ENCODE peak calls at places on chromosomes 6 and 20, in seven cellular contexts. I is NB4; O is HAP-1; D is HFF-Myc; F is body of pancreas; J is CD8-positive, alpha-beta memory T cell; B is fibroblast of lung. M is an unnamed sample.

GRCh38 chr6:34792605-34793500 is 970 bp downstream of the BLTP3A start:
- DNase-seq in I (peak), O (peak), D (no peak), F (peak), J (no peak), B (peak), M (no peak)

GRCh38 chr6:19879663-19880062 is 42.5 kb downstream of the ID4 start:
- DNase-seq in I (no peak), O (no peak), D (no peak), F (no peak), J (no peak), B (no peak), M (no peak)

GRCh38 chr6:81023007-81023582 is 729.4 kb downstream of the TENT5A start:
- DNase-seq in I (peak), O (no peak), D (peak), F (no peak), J (no peak), B (peak), M (peak)

GRCh38 chr6:15370730-15371129 is 124.9 kb downstream of the JARID2 start:
- DNase-seq in I (no peak), O (no peak), D (no peak), F (no peak), J (no peak), B (no peak), M (no peak)

GRCh38 chr6:74892091-74892490 is 313.8 kb downstream of the COL12A1 start:
- DNase-seq in I (no peak), O (no peak), D (no peak), F (no peak), J (no peak), B (no peak), M (no peak)

GRCh38 chr6:169269180-169270076 is 15.8 kb upstream of the THBS2 start:
- DNase-seq in I (peak), O (no peak), D (no peak), F (no peak), J (no peak), B (peak), M (no peak)

GRCh38 chr6:17737704-17738252 is 31.1 kb upstream of the NUP153 start:
- DNase-seq in I (no peak), O (no peak), D (no peak), F (no peak), J (no peak), B (no peak), M (no peak)

GRCh38 chr6:25381077-25381476 is 101.9 kb downstream of the CARMIL1 start:
- DNase-seq in I (no peak), O (no peak), D (no peak), F (no peak), J (no peak), B (no peak), M (no peak)

GRCh38 chr6:119902681-119903080 is 553.1 kb upstream of the MAN1A1 start:
- DNase-seq in I (no peak), O (no peak), D (no peak), F (no peak), J (no peak), B (no peak), M (no peak)

GRCh38 chr20:56859751-56860366 is 230.8 kb downstream of the TFAP2C start:
- DNase-seq in I (peak), O (no peak), D (no peak), F (no peak), J (no peak), B (no peak), M (peak)

GRCh38 chr6:135182993-135183531 is 2.0 kb downstream of the MYB start:
- DNase-seq in I (peak), O (peak), D (no peak), F (no peak), J (peak), B (no peak), M (no peak)

GRCh38 chr6:159983641-159984080 is 14.8 kb downstream of the IGF2R start:
- DNase-seq in I (peak), O (no peak), D (no peak), F (no peak), J (no peak), B (peak), M (no peak)

GRCh38 chr6:118580585-118581419 is 32.7 kb downstream of the PLN start:
- DNase-seq in I (peak), O (peak), D (peak), F (peak), J (no peak), B (peak), M (peak)

GRCh38 chr6:132797975-132798819 is at the start of gene SLC18B1:
- DNase-seq in I (peak), O (no peak), D (no peak), F (peak), J (peak), B (peak), M (no peak)

GRCh38 chr6:29626948-29627761 is 5.8 kb downstream of the GABBR1 start:
- DNase-seq in I (no peak), O (no peak), D (no peak), F (no peak), J (no peak), B (no peak), M (no peak)

GRCh38 chr6:148561629-148562028 is 185.2 kb upstream of the UST start:
- DNase-seq in I (no peak), O (no peak), D (no peak), F (no peak), J (no peak), B (no peak), M (no peak)

GRCh38 chr6:131117866-131118265 is 17.4 kb upstream of the AKAP7 start:
- DNase-seq in I (peak), O (no peak), D (no peak), F (no peak), J (no peak), B (no peak), M (no peak)

GRCh38 chr6:169048806-169049205 is 204.8 kb downstream of the THBS2 start:
- DNase-seq in I (peak), O (no peak), D (no peak), F (no peak), J (no peak), B (no peak), M (no peak)

GRCh38 chr6:18835976-18836375 is 448.8 kb downstream of the RNF144B start:
- DNase-seq in I (no peak), O (no peak), D (no peak), F (no peak), J (no peak), B (no peak), M (no peak)

GRCh38 chr6:119541132-119541905 is 191.8 kb upstream of the MAN1A1 start:
- DNase-seq in I (no peak), O (peak), D (peak), F (no peak), J (no peak), B (peak), M (no peak)

GRCh38 chr20:41181567-41181966 is 44.2 kb downstream of the PLCG1 start:
- DNase-seq in I (no peak), O (no peak), D (no peak), F (no peak), J (no peak), B (no peak), M (no peak)

GRCh38 chr20:63830821-63831593 is at the start of gene ZBTB46:
- DNase-seq in I (peak), O (peak), D (no peak), F (peak), J (no peak), B (peak), M (no peak)

GRCh38 chr6:160667854-160668481 is 3.9 kb upstream of the LPA start:
- DNase-seq in I (peak), O (peak), D (no peak), F (peak), J (no peak), B (no peak), M (peak)

GRCh38 chr6:109381007-109381746 is 1.1 kb downstream of the CD164 start:
- DNase-seq in I (peak), O (peak), D (no peak), F (no peak), J (no peak), B (peak), M (no peak)

GRCh38 chr6:129102741-129103140 is 219.8 kb downstream of the LAMA2 start:
- DNase-seq in I (no peak), O (no peak), D (no peak), F (peak), J (no peak), B (peak), M (no peak)

GRCh38 chr6:148231572-148231971 is 111.1 kb upstream of the SASH1 start:
- DNase-seq in I (no peak), O (no peak), D (no peak), F (no peak), J (no peak), B (peak), M (no peak)

GRCh38 chr6:55913213-55914195 is 38.1 kb upstream of the BMP5 start:
- DNase-seq in I (peak), O (no peak), D (no peak), F (no peak), J (no peak), B (peak), M (no peak)

GRCh38 chr6:85923013-85923430 is 280.3 kb upstream of the SYNCRIP start:
- DNase-seq in I (peak), O (peak), D (peak), F (peak), J (no peak), B (peak), M (peak)

GRCh38 chr6:102381203-102381602 is 987.7 kb downstream of the GRIK2 start:
- DNase-seq in I (no peak), O (no peak), D (no peak), F (no peak), J (no peak), B (no peak), M (no peak)

GRCh38 chr6:160573943-160574342 is 90.1 kb downstream of the LPA start:
- DNase-seq in I (no peak), O (no peak), D (no peak), F (no peak), J (no peak), B (no peak), M (no peak)

GRCh38 chr6:134003542-134003951 is 48.9 kb downstream of the SLC2A12 start:
- DNase-seq in I (no peak), O (no peak), D (no peak), F (no peak), J (no peak), B (peak), M (no peak)

GRCh38 chr20:62367136-62367482 is at the start of gene LAMA5:
- DNase-seq in I (peak), O (peak), D (no peak), F (peak), J (no peak), B (peak), M (no peak)

GRCh38 chr6:138588805-138589434 is 89.6 kb upstream of the NHSL1 start:
- DNase-seq in I (peak), O (peak), D (peak), F (peak), J (peak), B (peak), M (peak)

GRCh38 chr20:4534315-4534714 is 187.4 kb upstream of the PRND start:
- DNase-seq in I (no peak), O (no peak), D (no peak), F (no peak), J (no peak), B (no peak), M (no peak)

GRCh38 chr6:17039266-17039665 is 62.6 kb upstream of the STMND1 start:
- DNase-seq in I (no peak), O (no peak), D (no peak), F (no peak), J (no peak), B (no peak), M (no peak)

GRCh38 chr20:32559753-32560380 is 25.3 kb downstream of the NOL4L start:
- DNase-seq in I (peak), O (no peak), D (no peak), F (no peak), J (no peak), B (peak), M (no peak)

GRCh38 chr6:73074175-73074574 is 151.1 kb downstream of the KHDC1L start:
- DNase-seq in I (no peak), O (no peak), D (no peak), F (no peak), J (no peak), B (peak), M (no peak)

GRCh38 chr6:56226946-56227879 is 20.2 kb downstream of the COL21A1 start:
- DNase-seq in I (no peak), O (no peak), D (peak), F (no peak), J (no peak), B (peak), M (no peak)

DNA sequence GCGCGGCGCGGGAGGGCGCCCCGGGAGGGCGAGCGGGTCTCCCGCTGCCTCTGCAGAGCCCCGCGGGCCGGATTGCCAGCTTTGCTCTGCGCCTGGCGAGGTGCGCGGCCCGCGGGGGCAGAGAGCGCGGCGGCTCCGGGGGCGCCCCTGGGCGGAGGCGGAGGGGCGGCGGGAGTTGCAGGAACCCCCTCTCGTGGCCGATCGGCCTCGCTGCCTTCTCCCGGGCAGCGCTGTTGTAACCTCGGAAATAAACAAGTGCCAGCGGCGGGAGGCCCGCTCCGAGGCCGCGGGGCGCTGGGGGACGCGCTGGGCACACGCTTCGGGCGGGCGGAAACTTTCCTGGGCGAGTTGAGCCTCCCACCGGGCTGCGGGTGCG is 1.2 kb downstream of the CDH4 start:
- DNase-seq in I (no peak), O (no peak), D (no peak), F (no peak), J (no peak), B (peak), M (no peak)
- H3K4me3 ChIP-seq in I (no peak), O (no peak), D (peak), F (no peak), J (no peak), B (peak), M (peak)

GRCh38 chr6:156440688-156441087 is 336.5 kb upstream of the ARID1B start:
- DNase-seq in I (no peak), O (no peak), D (no peak), F (no peak), J (no peak), B (no peak), M (no peak)
- H3K4me3 ChIP-seq in I (no peak), O (no peak), D (no peak), F (no peak), J (no peak), B (no peak), M (no peak)

GRCh38 chr20:59300341-59301081 is at the start of gene EDN3:
- DNase-seq in I (no peak), O (no peak), D (no peak), F (no peak), J (no peak), B (no peak), M (peak)
- H3K4me3 ChIP-seq in I (no peak), O (no peak), D (no peak), F (peak), J (no peak), B (no peak), M (peak)

GRCh38 chr6:90459225-90459758 is 127.6 kb downstream of the MAP3K7 start:
- DNase-seq in I (peak), O (no peak), D (no peak), F (no peak), J (no peak), B (no peak), M (no peak)
- H3K4me3 ChIP-seq in I (no peak), O (no peak), D (no peak), F (no peak), J (no peak), B (no peak), M (no peak)

GRCh38 chr6:2900221-2900807 is 2.8 kb downstream of the SERPINB9 start:
- DNase-seq in I (no peak), O (no peak), D (no peak), F (no peak), J (no peak), B (no peak), M (no peak)

GRCh38 chr6:2899596-2899995 is 3.5 kb downstream of the SERPINB9 start:
- DNase-seq in I (no peak), O (no peak), D (no peak), F (no peak), J (no peak), B (no peak), M (no peak)

GRCh38 chr6:2900821-2901644 is 2.1 kb downstream of the SERPINB9 start:
- DNase-seq in I (no peak), O (no peak), D (no peak), F (no peak), J (no peak), B (no peak), M (no peak)

GRCh38 chr6:2896741-2897140 is 6.4 kb downstream of the SERPINB9 start:
- DNase-seq in I (no peak), O (no peak), D (no peak), F (no peak), J (no peak), B (no peak), M (no peak)

DNA sequence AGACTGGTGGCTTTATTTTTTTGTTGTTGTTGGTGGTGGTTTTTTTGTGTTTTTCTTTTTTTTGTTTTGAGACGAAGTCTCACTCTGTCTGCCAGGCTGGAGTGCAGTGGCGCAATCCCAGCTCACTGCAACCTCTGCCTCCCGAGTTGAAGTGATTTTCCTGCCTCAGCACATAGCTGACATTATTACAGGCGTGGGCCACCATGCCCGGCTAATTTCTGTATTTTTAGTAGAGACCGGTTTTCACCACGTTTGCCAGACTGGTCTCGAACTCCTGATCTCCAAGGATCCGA is 693 bp downstream of the SERPINB9 start:
- DNase-seq in I (no peak), O (no peak), D (no peak), F (no peak), J (no peak), B (no peak), M (no peak)
- H3K4me3 ChIP-seq in I (no peak), O (peak), D (peak), F (peak), J (peak), B (peak), M (peak)

DNA sequence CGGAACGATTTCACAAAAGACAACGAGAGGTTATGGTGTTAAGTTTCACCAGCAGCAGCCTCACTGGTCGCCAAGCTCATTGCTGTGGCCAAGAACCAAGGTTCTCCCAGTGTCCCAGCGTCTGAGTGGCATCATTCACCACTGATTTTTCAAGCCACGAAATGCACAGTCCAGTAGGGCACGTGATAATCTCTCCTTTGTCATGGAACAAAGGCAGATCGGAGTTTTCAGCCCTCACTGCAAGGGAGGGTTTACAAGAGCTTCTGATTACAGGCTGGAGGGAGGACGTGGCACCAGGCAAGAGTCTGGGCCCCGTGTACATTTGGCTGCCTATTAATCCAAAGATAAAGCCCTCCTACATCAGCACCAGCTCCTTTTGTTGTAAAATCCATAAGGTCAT is 2.0 kb downstream of the CD24 start:
- DNase-seq in I (no peak), O (peak), D (no peak), F (peak), J (no peak), B (peak), M (no peak)
- H3K4me3 ChIP-seq in I (no peak), O (peak), D (no peak), F (peak), J (no peak), B (no peak), M (peak)

DNA sequence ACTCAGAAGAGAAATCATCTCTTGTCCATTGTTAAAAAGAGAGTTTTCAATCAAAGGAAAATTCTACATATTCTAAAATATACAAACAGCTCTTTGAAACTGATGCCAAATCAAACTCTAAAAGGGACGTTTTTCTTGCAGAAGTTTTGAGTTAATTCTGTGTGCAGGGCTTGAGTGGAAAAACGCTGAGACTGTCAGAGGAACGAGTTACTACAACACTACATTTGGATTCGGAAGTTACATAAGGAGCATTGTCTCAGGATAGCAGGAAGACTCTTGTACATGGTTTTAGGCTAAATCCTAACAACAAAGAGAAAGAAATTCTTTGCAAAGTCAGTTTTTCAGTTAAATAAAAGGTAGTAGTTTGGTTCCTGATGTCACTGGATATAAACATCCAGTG is 155.7 kb upstream of the SUPT3H start:
- DNase-seq in I (no peak), O (no peak), D (no peak), F (no peak), J (no peak), B (no peak), M (no peak)
- H3K4me3 ChIP-seq in I (no peak), O (no peak), D (no peak), F (no peak), J (no peak), B (peak), M (no peak)

DNA sequence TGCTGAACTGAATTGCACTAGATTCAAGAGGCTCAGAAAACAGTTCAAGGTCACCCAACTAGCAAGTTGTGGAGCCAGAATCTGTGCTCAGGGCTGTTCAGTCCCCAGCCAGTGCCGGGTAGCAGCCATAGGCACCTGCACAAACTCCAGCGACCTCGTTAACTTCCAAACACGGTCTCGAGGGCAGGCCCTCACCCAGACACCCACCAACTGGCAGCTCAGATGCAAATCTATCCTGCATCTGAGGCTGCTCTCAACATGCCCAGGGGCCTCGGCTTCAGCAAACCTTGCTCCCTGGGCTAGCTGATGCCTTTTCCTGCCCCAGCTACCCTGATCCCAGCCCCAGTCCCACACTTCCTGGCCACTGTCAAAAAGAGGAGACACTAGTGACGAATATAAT is 3.7 kb downstream of the JPH2 start:
- DNase-seq in I (no peak), O (no peak), D (no peak), F (no peak), J (no peak), B (no peak), M (no peak)
- H3K4me3 ChIP-seq in I (no peak), O (no peak), D (no peak), F (no peak), J (no peak), B (no peak), M (no peak)

GRCh38 chr6:157302761-157303160 is 20.6 kb downstream of the TMEM242 start:
- DNase-seq in I (no peak), O (no peak), D (no peak), F (no peak), J (no peak), B (no peak), M (no peak)
- H3K4me3 ChIP-seq in I (no peak), O (no peak), D (no peak), F (no peak), J (no peak), B (no peak), M (no peak)

DNA sequence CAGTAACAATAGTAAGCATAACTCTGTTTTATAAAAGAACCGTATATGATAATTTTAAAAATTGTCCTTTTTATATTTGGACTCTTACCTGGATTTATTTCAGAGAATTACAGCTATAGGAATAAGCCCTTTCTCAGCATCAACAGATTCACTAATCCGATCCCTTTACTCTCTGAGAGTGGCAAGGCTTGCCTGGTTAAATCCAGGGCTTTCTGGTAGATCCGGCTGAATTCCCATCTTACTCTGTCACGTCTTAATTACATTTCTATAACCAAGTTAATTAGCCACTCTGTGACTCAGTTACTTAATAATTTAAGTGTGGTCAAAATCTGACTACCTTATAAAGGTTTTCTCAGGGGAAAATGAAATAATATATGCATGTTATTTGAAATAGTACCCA is 294.7 kb downstream of the FRK start:
- DNase-seq in I (no peak), O (no peak), D (no peak), F (no peak), J (no peak), B (no peak), M (no peak)
- H3K4me3 ChIP-seq in I (no peak), O (no peak), D (no peak), F (no peak), J (no peak), B (no peak), M (no peak)

M was measured in NT2/D1.